ENCODE peak calls at places on chromosomes 11 and 22, in eight cellular contexts. One of them, this sample, is unnamed.

GRCh38 chr22:20438678-20439492 is 1.3 kb upstream of the SCARF2 start:
- ATAC-seq in natural killer cell: no peak
- ATAC-seq in activated T-cell treated with anti-CD3 and anti-CD28 coated beads, Interleukin-2, amount 50 U/mL, for 72 hours: no peak
- ATAC-seq in left lung: peak; percentile 9
- ATAC-seq in effector memory CD8-positive, alpha-beta T cell: no peak
- ATAC-seq in activated B cell treated with CpG ODN at 0.5 μM for 24 hours: no peak
- ATAC-seq in GM12878: no peak
- ATAC-seq in aorta: peak; percentile 43
- ATAC-seq in this sample: no peak

GRCh38 chr22:31260474-31260856 is 31.8 kb downstream of the PIK3IP1 start:
- ATAC-seq in activated B cell treated with CpG ODN at 0.5 μM for 24 hours: no peak
- ATAC-seq in left lung: no peak
- ATAC-seq in activated T-cell treated with anti-CD3 and anti-CD28 coated beads, Interleukin-2, amount 50 U/mL, for 72 hours: no peak
- ATAC-seq in effector memory CD8-positive, alpha-beta T cell: no peak
- ATAC-seq in GM12878: no peak
- ATAC-seq in natural killer cell: no peak
- ATAC-seq in aorta: no peak
- ATAC-seq in this sample: no peak

GRCh38 chr22:35397095-35397904 is 2.6 kb upstream of the MCM5 start:
- ATAC-seq in activated B cell treated with CpG ODN at 0.5 μM for 24 hours: no peak
- ATAC-seq in natural killer cell: no peak
- ATAC-seq in activated T-cell treated with anti-CD3 and anti-CD28 coated beads, Interleukin-2, amount 50 U/mL, for 72 hours: no peak
- ATAC-seq in aorta: no peak
- ATAC-seq in left lung: no peak
- ATAC-seq in GM12878: no peak
- ATAC-seq in effector memory CD8-positive, alpha-beta T cell: no peak
- ATAC-seq in this sample: no peak

GRCh38 chr11:57777969-57778317 is 16.3 kb downstream of the CTNND1 start:
- ATAC-seq in natural killer cell: no peak
- ATAC-seq in effector memory CD8-positive, alpha-beta T cell: no peak
- ATAC-seq in GM12878: no peak
- ATAC-seq in aorta: no peak
- ATAC-seq in activated T-cell treated with anti-CD3 and anti-CD28 coated beads, Interleukin-2, amount 50 U/mL, for 72 hours: no peak
- ATAC-seq in activated B cell treated with CpG ODN at 0.5 μM for 24 hours: no peak
- ATAC-seq in left lung: peak; percentile 12
- ATAC-seq in this sample: no peak

GRCh38 chr11:2509481-2510001 is 64.7 kb downstream of the KCNQ1 start:
- ATAC-seq in natural killer cell: no peak
- ATAC-seq in activated T-cell treated with anti-CD3 and anti-CD28 coated beads, Interleukin-2, amount 50 U/mL, for 72 hours: no peak
- ATAC-seq in effector memory CD8-positive, alpha-beta T cell: no peak
- ATAC-seq in GM12878: no peak
- ATAC-seq in aorta: peak; percentile 19
- ATAC-seq in left lung: no peak
- ATAC-seq in activated B cell treated with CpG ODN at 0.5 μM for 24 hours: no peak
- ATAC-seq in this sample: peak; percentile 31

GRCh38 chr11:2883717-2884423 is 1.7 kb downstream of the CDKN1C start:
- ATAC-seq in natural killer cell: no peak
- ATAC-seq in activated T-cell treated with anti-CD3 and anti-CD28 coated beads, Interleukin-2, amount 50 U/mL, for 72 hours: no peak
- ATAC-seq in effector memory CD8-positive, alpha-beta T cell: no peak
- ATAC-seq in activated B cell treated with CpG ODN at 0.5 μM for 24 hours: no peak
- ATAC-seq in left lung: peak; percentile 0
- ATAC-seq in GM12878: no peak
- ATAC-seq in aorta: peak; percentile 0
- ATAC-seq in this sample: no peak

GRCh38 chr22:41910050-41910598 is 4.8 kb downstream of the SHISA8 start:
- ATAC-seq in aorta: no peak
- ATAC-seq in left lung: peak; percentile 20
- ATAC-seq in natural killer cell: no peak
- ATAC-seq in effector memory CD8-positive, alpha-beta T cell: peak; percentile 6
- ATAC-seq in GM12878: no peak
- ATAC-seq in activated B cell treated with CpG ODN at 0.5 μM for 24 hours: peak; percentile 10
- ATAC-seq in activated T-cell treated with anti-CD3 and anti-CD28 coated beads, Interleukin-2, amount 50 U/mL, for 72 hours: peak; percentile 7
- ATAC-seq in this sample: peak; percentile 2

GRCh38 chr11:86228967-86229330 is 15.6 kb upstream of the EED start:
- ATAC-seq in activated B cell treated with CpG ODN at 0.5 μM for 24 hours: no peak
- ATAC-seq in natural killer cell: no peak
- ATAC-seq in left lung: no peak
- ATAC-seq in aorta: no peak
- ATAC-seq in effector memory CD8-positive, alpha-beta T cell: no peak
- ATAC-seq in activated T-cell treated with anti-CD3 and anti-CD28 coated beads, Interleukin-2, amount 50 U/mL, for 72 hours: peak; percentile 74
- ATAC-seq in GM12878: peak; percentile 46
- ATAC-seq in this sample: no peak

GRCh38 chr11:16902979-16903378 is 111.2 kb downstream of the PLEKHA7 start:
- ATAC-seq in activated T-cell treated with anti-CD3 and anti-CD28 coated beads, Interleukin-2, amount 50 U/mL, for 72 hours: peak; percentile 84
- ATAC-seq in activated B cell treated with CpG ODN at 0.5 μM for 24 hours: peak; percentile 64
- ATAC-seq in natural killer cell: no peak
- ATAC-seq in left lung: no peak
- ATAC-seq in effector memory CD8-positive, alpha-beta T cell: no peak
- ATAC-seq in GM12878: peak; percentile 86
- ATAC-seq in aorta: no peak
- ATAC-seq in this sample: peak; percentile 80

GRCh38 chr11:88348870-88349269 is 11.3 kb upstream of the CTSC start:
- ATAC-seq in aorta: no peak
- ATAC-seq in left lung: no peak
- ATAC-seq in effector memory CD8-positive, alpha-beta T cell: no peak
- ATAC-seq in natural killer cell: peak; percentile 59
- ATAC-seq in GM12878: no peak
- ATAC-seq in activated T-cell treated with anti-CD3 and anti-CD28 coated beads, Interleukin-2, amount 50 U/mL, for 72 hours: no peak
- ATAC-seq in activated B cell treated with CpG ODN at 0.5 μM for 24 hours: no peak
- ATAC-seq in this sample: no peak

GRCh38 chr11:65165847-65166317 is 4.2 kb upstream of the SPDYC start:
- ATAC-seq in natural killer cell: no peak
- ATAC-seq in aorta: peak; percentile 11
- ATAC-seq in effector memory CD8-positive, alpha-beta T cell: no peak
- ATAC-seq in GM12878: no peak
- ATAC-seq in left lung: peak; percentile 51
- ATAC-seq in activated B cell treated with CpG ODN at 0.5 μM for 24 hours: no peak
- ATAC-seq in activated T-cell treated with anti-CD3 and anti-CD28 coated beads, Interleukin-2, amount 50 U/mL, for 72 hours: no peak
- ATAC-seq in this sample: no peak

GRCh38 chr11:34214961-34215805 is 109.8 kb downstream of the NAT10 start:
- ATAC-seq in natural killer cell: no peak
- ATAC-seq in effector memory CD8-positive, alpha-beta T cell: peak; percentile 39
- ATAC-seq in GM12878: peak; percentile 92
- ATAC-seq in activated T-cell treated with anti-CD3 and anti-CD28 coated beads, Interleukin-2, amount 50 U/mL, for 72 hours: peak; percentile 100
- ATAC-seq in aorta: no peak
- ATAC-seq in left lung: peak; percentile 51
- ATAC-seq in activated B cell treated with CpG ODN at 0.5 μM for 24 hours: peak; percentile 95
- ATAC-seq in this sample: peak; percentile 74

This sample was measured in esophagus mucosa.